ENCODE peak calls at places on chromosomes 13 and 19, in seven cellular contexts. One of them, this sample, is unnamed.
A peak's percentile ranks its signal among the peaks of the same experiment; 100 is the strongest.

GRCh38 chr19:55088543-55089265 is 13.0 kb downstream of the EPS8L1 start:
- DNase-seq in HTR-8/SVneo: peak; percentile 71
- DNase-seq in Daoy: peak; percentile 75
- DNase-seq in neural crest cell: peak; percentile 97
- DNase-seq in neural progenitor cell: peak; percentile 92
- DNase-seq in NCI-H748 treated with DMSO at 0.1 percent for 48 hours: peak; percentile 25
- DNase-seq in 8988T: peak; percentile 95
- DNase-seq in this sample: peak; percentile 82

GRCh38 chr19:38307597-38307996 is 3.5 kb downstream of the C19orf33 start:
- DNase-seq in 8988T: peak; percentile 66
- DNase-seq in neural crest cell: no peak
- DNase-seq in neural progenitor cell: no peak
- DNase-seq in NCI-H748 treated with DMSO at 0.1 percent for 48 hours: no peak
- DNase-seq in Daoy: no peak
- DNase-seq in HTR-8/SVneo: no peak
- DNase-seq in this sample: no peak

GRCh38 chr13:37136187-37136586 is 30.7 kb upstream of the CSNK1A1L start:
- DNase-seq in Daoy: no peak
- DNase-seq in NCI-H748 treated with DMSO at 0.1 percent for 48 hours: no peak
- DNase-seq in 8988T: no peak
- DNase-seq in HTR-8/SVneo: no peak
- DNase-seq in neural progenitor cell: no peak
- DNase-seq in neural crest cell: no peak
- DNase-seq in this sample: no peak

GRCh38 chr13:32811297-32811800 is 204.9 kb upstream of the KL start:
- DNase-seq in Daoy: peak; percentile 51
- DNase-seq in neural crest cell: no peak
- DNase-seq in 8988T: no peak
- DNase-seq in HTR-8/SVneo: no peak
- DNase-seq in NCI-H748 treated with DMSO at 0.1 percent for 48 hours: no peak
- DNase-seq in neural progenitor cell: peak; percentile 15
- DNase-seq in this sample: peak; percentile 30

GRCh38 chr13:60482012-60482411 is 85.0 kb downstream of the TDRD3 start:
- DNase-seq in neural crest cell: no peak
- DNase-seq in NCI-H748 treated with DMSO at 0.1 percent for 48 hours: no peak
- DNase-seq in neural progenitor cell: no peak
- DNase-seq in 8988T: no peak
- DNase-seq in Daoy: no peak
- DNase-seq in HTR-8/SVneo: no peak
- DNase-seq in this sample: no peak

GRCh38 chr19:35013047-35013819 is 13.1 kb downstream of the GRAMD1A start:
- DNase-seq in neural progenitor cell: peak; percentile 76
- DNase-seq in neural crest cell: peak; percentile 85
- DNase-seq in HTR-8/SVneo: no peak
- DNase-seq in 8988T: peak; percentile 96
- DNase-seq in NCI-H748 treated with DMSO at 0.1 percent for 48 hours: no peak
- DNase-seq in Daoy: peak; percentile 73
- DNase-seq in this sample: peak; percentile 77

GRCh38 chr13:21218351-21219043 is 42.0 kb downstream of the MRPL57 start:
- DNase-seq in Daoy: no peak
- DNase-seq in HTR-8/SVneo: no peak
- DNase-seq in 8988T: no peak
- DNase-seq in neural progenitor cell: no peak
- DNase-seq in NCI-H748 treated with DMSO at 0.1 percent for 48 hours: no peak
- DNase-seq in neural crest cell: no peak
- DNase-seq in this sample: no peak

GRCh38 chr19:55115446-55116065 is 1.9 kb downstream of the PPP1R12C start:
- DNase-seq in NCI-H748 treated with DMSO at 0.1 percent for 48 hours: no peak
- DNase-seq in HTR-8/SVneo: no peak
- DNase-seq in 8988T: no peak
- DNase-seq in neural crest cell: no peak
- DNase-seq in neural progenitor cell: no peak
- DNase-seq in Daoy: peak; percentile 40
- DNase-seq in this sample: no peak

GRCh38 chr19:15584095-15584494 is 30.9 kb upstream of the CYP4F8 start:
- DNase-seq in 8988T: no peak
- DNase-seq in neural progenitor cell: no peak
- DNase-seq in NCI-H748 treated with DMSO at 0.1 percent for 48 hours: no peak
- DNase-seq in neural crest cell: no peak
- DNase-seq in HTR-8/SVneo: no peak
- DNase-seq in Daoy: no peak
- DNase-seq in this sample: no peak

GRCh38 chr13:26758496-26759155 is 2.0 kb downstream of the GPR12 start:
- DNase-seq in Daoy: no peak
- DNase-seq in NCI-H748 treated with DMSO at 0.1 percent for 48 hours: no peak
- DNase-seq in neural crest cell: no peak
- DNase-seq in HTR-8/SVneo: no peak
- DNase-seq in 8988T: no peak
- DNase-seq in neural progenitor cell: no peak
- DNase-seq in this sample: no peak

GRCh38 chr19:2385053-2385721 is 25.1 kb downstream of the TMPRSS9 start:
- DNase-seq in neural progenitor cell: peak; percentile 79
- DNase-seq in NCI-H748 treated with DMSO at 0.1 percent for 48 hours: peak; percentile 17
- DNase-seq in Daoy: peak; percentile 89
- DNase-seq in HTR-8/SVneo: peak; percentile 91
- DNase-seq in neural crest cell: peak; percentile 26
- DNase-seq in 8988T: peak; percentile 86
- DNase-seq in this sample: peak; percentile 51

GRCh38 chr19:58575183-58576041 is 2.3 kb upstream of the MZF1 start:
- DNase-seq in neural crest cell: peak; percentile 78
- DNase-seq in NCI-H748 treated with DMSO at 0.1 percent for 48 hours: no peak
- DNase-seq in neural progenitor cell: peak; percentile 98
- DNase-seq in 8988T: no peak
- DNase-seq in Daoy: peak; percentile 96
- DNase-seq in HTR-8/SVneo: peak; percentile 85
- DNase-seq in this sample: peak; percentile 89

GRCh38 chr13:45194081-45194939 is 6.5 kb downstream of the KCTD4 start:
- DNase-seq in 8988T: no peak
- DNase-seq in neural crest cell: no peak
- DNase-seq in neural progenitor cell: peak; percentile 49
- DNase-seq in Daoy: no peak
- DNase-seq in NCI-H748 treated with DMSO at 0.1 percent for 48 hours: no peak
- DNase-seq in HTR-8/SVneo: no peak
- DNase-seq in this sample: peak; percentile 23

GRCh38 chr19:9877775-9878510 is 42.8 kb downstream of the PIN1 start:
- DNase-seq in NCI-H748 treated with DMSO at 0.1 percent for 48 hours: no peak
- DNase-seq in neural crest cell: no peak
- DNase-seq in 8988T: no peak
- DNase-seq in Daoy: peak; percentile 81
- DNase-seq in neural progenitor cell: no peak
- DNase-seq in HTR-8/SVneo: no peak
- DNase-seq in this sample: no peak

GRCh38 chr13:76715621-76716020 is 170.6 kb downstream of the KCTD12 start:
- DNase-seq in neural crest cell: no peak
- DNase-seq in HTR-8/SVneo: no peak
- DNase-seq in Daoy: no peak
- DNase-seq in 8988T: no peak
- DNase-seq in NCI-H748 treated with DMSO at 0.1 percent for 48 hours: no peak
- DNase-seq in neural progenitor cell: peak; percentile 44
- DNase-seq in this sample: no peak

GRCh38 chr19:11203194-11204075 is 6.1 kb upstream of the KANK2 start:
- DNase-seq in Daoy: peak; percentile 89
- DNase-seq in NCI-H748 treated with DMSO at 0.1 percent for 48 hours: no peak
- DNase-seq in neural crest cell: peak; percentile 73
- DNase-seq in HTR-8/SVneo: peak; percentile 91
- DNase-seq in neural progenitor cell: peak; percentile 79
- DNase-seq in 8988T: peak; percentile 90
- DNase-seq in this sample: peak; percentile 67

GRCh38 chr13:33927315-33927714 is 109.4 kb downstream of the RFC3 start:
- DNase-seq in neural progenitor cell: no peak
- DNase-seq in 8988T: no peak
- DNase-seq in neural crest cell: no peak
- DNase-seq in NCI-H748 treated with DMSO at 0.1 percent for 48 hours: no peak
- DNase-seq in HTR-8/SVneo: no peak
- DNase-seq in Daoy: peak; percentile 22
- DNase-seq in this sample: no peak

GRCh38 chr13:41231786-41232185 is 31.6 kb downstream of the MTRF1 start:
- DNase-seq in HTR-8/SVneo: no peak
- DNase-seq in 8988T: no peak
- DNase-seq in neural crest cell: no peak
- DNase-seq in neural progenitor cell: no peak
- DNase-seq in NCI-H748 treated with DMSO at 0.1 percent for 48 hours: no peak
- DNase-seq in Daoy: peak; percentile 25
- DNase-seq in this sample: peak; percentile 64

GRCh38 chr13:113622791-113623490 is 35.1 kb downstream of the ATP4B start:
- DNase-seq in Daoy: no peak
- DNase-seq in NCI-H748 treated with DMSO at 0.1 percent for 48 hours: no peak
- DNase-seq in HTR-8/SVneo: no peak
- DNase-seq in neural progenitor cell: no peak
- DNase-seq in 8988T: no peak
- DNase-seq in neural crest cell: no peak
- DNase-seq in this sample: no peak

GRCh38 chr19:51365211-51366049 is 758 bp downstream of the ETFB start:
- DNase-seq in neural progenitor cell: no peak
- DNase-seq in 8988T: no peak
- DNase-seq in Daoy: peak; percentile 50
- DNase-seq in HTR-8/SVneo: no peak
- DNase-seq in NCI-H748 treated with DMSO at 0.1 percent for 48 hours: no peak
- DNase-seq in neural crest cell: no peak
- DNase-seq in this sample: peak; percentile 45

GRCh38 chr13:35512271-35512920 is 35.9 kb upstream of the MAB21L1 start:
- DNase-seq in Daoy: peak; percentile 81
- DNase-seq in neural crest cell: no peak
- DNase-seq in HTR-8/SVneo: peak; percentile 0
- DNase-seq in 8988T: no peak
- DNase-seq in neural progenitor cell: no peak
- DNase-seq in NCI-H748 treated with DMSO at 0.1 percent for 48 hours: no peak
- DNase-seq in this sample: no peak

GRCh38 chr19:46256855-46257254 is 27.3 kb downstream of the IGFL1 start:
- DNase-seq in NCI-H748 treated with DMSO at 0.1 percent for 48 hours: no peak
- DNase-seq in neural crest cell: no peak
- DNase-seq in HTR-8/SVneo: no peak
- DNase-seq in neural progenitor cell: no peak
- DNase-seq in 8988T: no peak
- DNase-seq in Daoy: no peak
- DNase-seq in this sample: no peak

GRCh38 chr13:104597554-104598240 is 1531.5 kb upstream of the SLC10A2 start:
- DNase-seq in NCI-H748 treated with DMSO at 0.1 percent for 48 hours: no peak
- DNase-seq in neural crest cell: no peak
- DNase-seq in Daoy: no peak
- DNase-seq in neural progenitor cell: peak; percentile 2
- DNase-seq in HTR-8/SVneo: no peak
- DNase-seq in 8988T: no peak
- DNase-seq in this sample: no peak

GRCh38 chr19:17683078-17683477 is 5.1 kb downstream of the UNC13A start:
- DNase-seq in neural crest cell: no peak
- DNase-seq in Daoy: no peak
- DNase-seq in neural progenitor cell: no peak
- DNase-seq in HTR-8/SVneo: no peak
- DNase-seq in NCI-H748 treated with DMSO at 0.1 percent for 48 hours: no peak
- DNase-seq in 8988T: no peak
- DNase-seq in this sample: no peak

GRCh38 chr13:44930907-44931676 is 58.2 kb downstream of the NUFIP1 start:
- DNase-seq in 8988T: no peak
- DNase-seq in Daoy: no peak
- DNase-seq in neural progenitor cell: peak; percentile 14
- DNase-seq in neural crest cell: no peak
- DNase-seq in HTR-8/SVneo: no peak
- DNase-seq in NCI-H748 treated with DMSO at 0.1 percent for 48 hours: no peak
- DNase-seq in this sample: no peak

GRCh38 chr13:113666951-113667701 is at the start of gene GRK1:
- DNase-seq in NCI-H748 treated with DMSO at 0.1 percent for 48 hours: no peak
- DNase-seq in Daoy: no peak
- DNase-seq in neural progenitor cell: peak; percentile 16
- DNase-seq in HTR-8/SVneo: no peak
- DNase-seq in neural crest cell: peak; percentile 22
- DNase-seq in 8988T: no peak
- DNase-seq in this sample: peak; percentile 7

GRCh38 chr13:63041640-63042414 is 1626.2 kb upstream of the PCDH20 start:
- DNase-seq in Daoy: no peak
- DNase-seq in NCI-H748 treated with DMSO at 0.1 percent for 48 hours: no peak
- DNase-seq in 8988T: no peak
- DNase-seq in HTR-8/SVneo: no peak
- DNase-seq in neural progenitor cell: no peak
- DNase-seq in neural crest cell: no peak
- DNase-seq in this sample: no peak

GRCh38 chr13:76939215-76939614 is 9.1 kb upstream of the ACOD1 start:
- DNase-seq in NCI-H748 treated with DMSO at 0.1 percent for 48 hours: no peak
- DNase-seq in 8988T: no peak
- DNase-seq in neural progenitor cell: no peak
- DNase-seq in Daoy: no peak
- DNase-seq in HTR-8/SVneo: no peak
- DNase-seq in neural crest cell: no peak
- DNase-seq in this sample: no peak

GRCh38 chr13:36160297-36160696 is 29.1 kb upstream of the DCLK1 start:
- DNase-seq in HTR-8/SVneo: no peak
- DNase-seq in NCI-H748 treated with DMSO at 0.1 percent for 48 hours: no peak
- DNase-seq in 8988T: no peak
- DNase-seq in Daoy: peak; percentile 2
- DNase-seq in neural progenitor cell: no peak
- DNase-seq in neural crest cell: no peak
- DNase-seq in this sample: no peak

GRCh38 chr13:51590966-51591627 is 6.8 kb downstream of the WDFY2 start:
- DNase-seq in NCI-H748 treated with DMSO at 0.1 percent for 48 hours: no peak
- DNase-seq in neural progenitor cell: no peak
- DNase-seq in Daoy: peak; percentile 57
- DNase-seq in neural crest cell: no peak
- DNase-seq in HTR-8/SVneo: peak; percentile 55
- DNase-seq in 8988T: no peak
- DNase-seq in this sample: no peak

GRCh38 chr13:79462895-79463294 is 18.1 kb upstream of the NDFIP2 start:
- DNase-seq in HTR-8/SVneo: no peak
- DNase-seq in neural crest cell: no peak
- DNase-seq in NCI-H748 treated with DMSO at 0.1 percent for 48 hours: no peak
- DNase-seq in Daoy: no peak
- DNase-seq in 8988T: no peak
- DNase-seq in neural progenitor cell: no peak
- DNase-seq in this sample: no peak

GRCh38 chr13:87821512-87821911 is 150.3 kb downstream of the SLITRK5 start:
- DNase-seq in neural crest cell: no peak
- DNase-seq in NCI-H748 treated with DMSO at 0.1 percent for 48 hours: no peak
- DNase-seq in 8988T: no peak
- DNase-seq in neural progenitor cell: no peak
- DNase-seq in Daoy: no peak
- DNase-seq in HTR-8/SVneo: no peak
- DNase-seq in this sample: no peak

GRCh38 chr19:29724741-29725140 is 9.7 kb upstream of the C19orf12 start:
- DNase-seq in Daoy: no peak
- DNase-seq in 8988T: no peak
- DNase-seq in neural crest cell: no peak
- DNase-seq in neural progenitor cell: no peak
- DNase-seq in NCI-H748 treated with DMSO at 0.1 percent for 48 hours: no peak
- DNase-seq in HTR-8/SVneo: no peak
- DNase-seq in this sample: no peak

This sample was measured in transverse colon.